ENCODE peak calls at places on chromosome 3, in four cellular contexts. L, M, X and O are unnamed samples.

GRCh38 chr3:171480526-171480925 is 20.3 kb upstream of the TNIK start:
- DNase-seq in L (no peak), X (no peak), M (no peak), O (no peak)

GRCh38 chr3:127820221-127820870 is 2.0 kb downstream of the MGLL start:
- DNase-seq in X (no peak), M (peak; percentile 51), L (peak; percentile 57), O (peak; percentile 49)

GRCh38 chr3:126261037-126261436 is 80.7 kb upstream of the ALDH1L1 start:
- DNase-seq in L (peak; percentile 74), M (no peak), X (peak; percentile 92), O (peak; percentile 47)

GRCh38 chr3:81908596-81908995 is 147.2 kb upstream of the GBE1 start:
- DNase-seq in L (no peak), M (no peak), X (no peak), O (no peak)

GRCh38 chr3:184379375-184380209 is at the start of gene CHRD:
- DNase-seq in X (peak; percentile 81), L (no peak), M (no peak), O (no peak)

GRCh38 chr3:127339016-127339415 is 51.2 kb upstream of the PRR20G start:
- DNase-seq in M (no peak), X (no peak), L (no peak), O (no peak)

GRCh38 chr3:127013758-127014535 is 31.0 kb downstream of the PLXNA1 start:
- DNase-seq in X (no peak), M (no peak), L (no peak), O (no peak)

GRCh38 chr3:59327324-59327939 is 277.6 kb upstream of the CFAP20DC start:
- DNase-seq in X (no peak), M (no peak), L (peak; percentile 83), O (peak; percentile 70)

GRCh38 chr3:57805674-57806073 is 49.6 kb downstream of the SLMAP start:
- DNase-seq in L (peak; percentile 81), M (no peak), X (no peak), O (peak; percentile 39)

GRCh38 chr3:138594150-138594934 is at the start of gene CEP70:
- DNase-seq in L (peak; percentile 95), X (peak; percentile 98), M (peak; percentile 43), O (peak; percentile 88)

GRCh38 chr3:171284308-171285075 is 175.7 kb downstream of the TNIK start:
- DNase-seq in X (peak; percentile 79), L (peak; percentile 95), M (no peak), O (peak; percentile 81)

GRCh38 chr3:68728343-68728742 is 204.0 kb downstream of the TAFA4 start:
- DNase-seq in L (no peak), M (no peak), X (no peak), O (no peak)

GRCh38 chr3:13457593-13457992 is 22.5 kb upstream of the HDAC11 start:
- DNase-seq in M (no peak), X (no peak), L (no peak), O (no peak)

GRCh38 chr3:72345237-72345878 is 502.9 kb downstream of the SHQ1 start:
- DNase-seq in L (peak; percentile 87), X (no peak), M (no peak), O (no peak)

GRCh38 chr3:102979202-102979601 is 544.4 kb downstream of the ZPLD1 start:
- DNase-seq in X (no peak), M (no peak), L (no peak), O (no peak)

GRCh38 chr3:39361252-39361927 is 21.8 kb upstream of the SLC25A38 start:
- DNase-seq in M (no peak), L (no peak), X (no peak), O (no peak)

GRCh38 chr3:152192936-152193672 is 75.6 kb upstream of the MBNL1 start:
- DNase-seq in M (no peak), L (no peak), X (no peak), O (no peak)

GRCh38 chr3:25458420-25458814 is 30.4 kb downstream of the RARB start:
- DNase-seq in L (no peak), X (no peak), M (no peak), O (no peak)

GRCh38 chr3:7397097-7397496 is 536.2 kb downstream of the GRM7 start:
- DNase-seq in M (no peak), X (no peak), L (no peak), O (no peak)

GRCh38 chr3:6860911-6861330 is at the start of gene GRM7:
- DNase-seq in X (no peak), L (no peak), M (no peak), O (no peak)

GRCh38 chr3:50205719-50206276 is 727 bp downstream of the SLC38A3 start:
- DNase-seq in L (no peak), X (no peak), M (no peak), O (no peak)

GRCh38 chr3:186746008-186746407 is 28.8 kb downstream of the KNG1 start:
- DNase-seq in L (peak; percentile 89), M (no peak), X (no peak), O (peak; percentile 56)

GRCh38 chr3:121894191-121894990 is at the start of gene SLC15A2:
- DNase-seq in M (no peak), L (no peak), X (no peak), O (no peak)

GRCh38 chr3:156750874-156751245 is 75.3 kb upstream of the LEKR1 start:
- DNase-seq in M (no peak), L (peak; percentile 66), X (no peak), O (peak; percentile 17)

GRCh38 chr3:134721214-134721613 is 70.4 kb upstream of the KY start:
- DNase-seq in X (no peak), L (no peak), M (no peak), O (no peak)

GRCh38 chr3:194756460-194757355 is 71.0 kb downstream of the FAM43A start:
- DNase-seq in L (no peak), X (peak; percentile 81), M (no peak), O (peak; percentile 53)

GRCh38 chr3:158368271-158368670 is 202.7 kb upstream of the MLF1 start:
- DNase-seq in L (no peak), X (no peak), M (no peak), O (no peak)